ENCODE peak calls at places on chromosomes 1 and 21, in seven cellular contexts. One of them, this sample, is unnamed.
A peak's percentile ranks its signal among the peaks of the same experiment; 100 is the strongest.

GRCh38 chr1:200215350-200215749 is 187.8 kb downstream of the NR5A2 start:
- DNase-seq in heart right ventricle: no peak
- DNase-seq in psoas muscle: no peak
- DNase-seq in astrocyte of the spinal cord: no peak
- DNase-seq in HFFc6: no peak
- DNase-seq in breast epithelium: no peak
- DNase-seq in colonic mucosa: no peak
- DNase-seq in this sample: no peak

GRCh38 chr1:181587870-181588438 is 104.6 kb downstream of the CACNA1E start:
- DNase-seq in heart right ventricle: no peak
- DNase-seq in psoas muscle: no peak
- DNase-seq in astrocyte of the spinal cord: no peak
- DNase-seq in HFFc6: no peak
- DNase-seq in breast epithelium: no peak
- DNase-seq in colonic mucosa: no peak
- DNase-seq in this sample: no peak

GRCh38 chr1:223838125-223838854 is 7.5 kb downstream of the TP53BP2 start:
- DNase-seq in heart right ventricle: no peak
- DNase-seq in psoas muscle: no peak
- DNase-seq in astrocyte of the spinal cord: no peak
- DNase-seq in HFFc6: no peak
- DNase-seq in breast epithelium: no peak
- DNase-seq in colonic mucosa: no peak
- DNase-seq in this sample: no peak

GRCh38 chr1:15201221-15201620 is 45.8 kb upstream of the FHAD1 start:
- DNase-seq in heart right ventricle: no peak
- DNase-seq in psoas muscle: no peak
- DNase-seq in astrocyte of the spinal cord: no peak
- DNase-seq in HFFc6: no peak
- DNase-seq in breast epithelium: no peak
- DNase-seq in colonic mucosa: no peak
- DNase-seq in this sample: no peak

GRCh38 chr1:153612755-153613331 is at the start of gene S100A16:
- DNase-seq in heart right ventricle: peak; percentile 74
- DNase-seq in psoas muscle: peak; percentile 88
- DNase-seq in astrocyte of the spinal cord: peak; percentile 71
- DNase-seq in HFFc6: peak; percentile 62
- DNase-seq in breast epithelium: peak; percentile 82
- DNase-seq in colonic mucosa: peak; percentile 96
- DNase-seq in this sample: peak; percentile 73

GRCh38 chr1:37795340-37796110 is 1.9 kb downstream of the MANEAL start:
- DNase-seq in heart right ventricle: peak; percentile 41
- DNase-seq in psoas muscle: peak; percentile 74
- DNase-seq in astrocyte of the spinal cord: peak; percentile 41
- DNase-seq in HFFc6: no peak
- DNase-seq in breast epithelium: no peak
- DNase-seq in colonic mucosa: peak; percentile 78
- DNase-seq in this sample: peak; percentile 41

GRCh38 chr1:1165900-1166421 is 7.7 kb upstream of the TTLL10 start:
- DNase-seq in heart right ventricle: no peak
- DNase-seq in psoas muscle: peak; percentile 49
- DNase-seq in astrocyte of the spinal cord: no peak
- DNase-seq in HFFc6: no peak
- DNase-seq in breast epithelium: no peak
- DNase-seq in colonic mucosa: peak; percentile 56
- DNase-seq in this sample: peak; percentile 55

GRCh38 chr21:44509539-44509938 is 30.5 kb downstream of the KRTAP10-1 start:
- DNase-seq in heart right ventricle: peak; percentile 74
- DNase-seq in psoas muscle: no peak
- DNase-seq in astrocyte of the spinal cord: no peak
- DNase-seq in HFFc6: no peak
- DNase-seq in breast epithelium: peak; percentile 87
- DNase-seq in colonic mucosa: peak; percentile 46
- DNase-seq in this sample: peak; percentile 85

GRCh38 chr1:15508700-15509487 is 15.1 kb downstream of the CASP9 start:
- DNase-seq in heart right ventricle: no peak
- DNase-seq in psoas muscle: no peak
- DNase-seq in astrocyte of the spinal cord: no peak
- DNase-seq in HFFc6: no peak
- DNase-seq in breast epithelium: no peak
- DNase-seq in colonic mucosa: no peak
- DNase-seq in this sample: no peak

GRCh38 chr1:164748253-164748899 is 189.4 kb downstream of the PBX1 start:
- DNase-seq in heart right ventricle: peak; percentile 58
- DNase-seq in psoas muscle: no peak
- DNase-seq in astrocyte of the spinal cord: peak; percentile 89
- DNase-seq in HFFc6: peak; percentile 87
- DNase-seq in breast epithelium: no peak
- DNase-seq in colonic mucosa: no peak
- DNase-seq in this sample: no peak

GRCh38 chr1:60345621-60346020 is 272.1 kb upstream of the C1orf87 start:
- DNase-seq in heart right ventricle: no peak
- DNase-seq in psoas muscle: no peak
- DNase-seq in astrocyte of the spinal cord: peak; percentile 9
- DNase-seq in HFFc6: no peak
- DNase-seq in breast epithelium: no peak
- DNase-seq in colonic mucosa: no peak
- DNase-seq in this sample: no peak

GRCh38 chr1:246801241-246802020 is 77.2 kb downstream of the SCCPDH start:
- DNase-seq in heart right ventricle: no peak
- DNase-seq in psoas muscle: no peak
- DNase-seq in astrocyte of the spinal cord: peak; percentile 4
- DNase-seq in HFFc6: no peak
- DNase-seq in breast epithelium: no peak
- DNase-seq in colonic mucosa: no peak
- DNase-seq in this sample: no peak

GRCh38 chr1:235873571-235873970 is 6.9 kb upstream of the LYST start:
- DNase-seq in heart right ventricle: no peak
- DNase-seq in psoas muscle: no peak
- DNase-seq in astrocyte of the spinal cord: no peak
- DNase-seq in HFFc6: no peak
- DNase-seq in breast epithelium: no peak
- DNase-seq in colonic mucosa: no peak
- DNase-seq in this sample: no peak

This sample was measured in prostate gland.